ENCODE peak calls at places on chromosomes 7 and 10, in four cellular contexts. One of them, this sample, is unnamed.

GRCh38 chr7:1948887-1949680 is 279.0 kb downstream of the ELFN1 start:
- DNase-seq in small intestine: no peak
- DNase-seq in activated T-helper 1 cell treated with anti-CD3 and anti-CD28 coated beads, Interleukin-2, amount 50 U/mL, for 16 hours: no peak
- DNase-seq in endothelial cell: no peak
- DNase-seq in this sample: no peak

GRCh38 chr10:103768345-103768744 is 87.0 kb downstream of the SH3PXD2A start:
- DNase-seq in small intestine: no peak
- DNase-seq in activated T-helper 1 cell treated with anti-CD3 and anti-CD28 coated beads, Interleukin-2, amount 50 U/mL, for 16 hours: no peak
- DNase-seq in endothelial cell: no peak
- DNase-seq in this sample: no peak

GRCh38 chr7:44396931-44397525 is 71.6 kb upstream of the CAMK2B start:
- DNase-seq in small intestine: no peak
- DNase-seq in activated T-helper 1 cell treated with anti-CD3 and anti-CD28 coated beads, Interleukin-2, amount 50 U/mL, for 16 hours: no peak
- DNase-seq in endothelial cell: no peak
- DNase-seq in this sample: no peak

GRCh38 chr10:3067859-3068179 is 471 bp downstream of the PFKP start:
- DNase-seq in small intestine: no peak
- DNase-seq in activated T-helper 1 cell treated with anti-CD3 and anti-CD28 coated beads, Interleukin-2, amount 50 U/mL, for 16 hours: no peak
- DNase-seq in endothelial cell: no peak
- DNase-seq in this sample: no peak

GRCh38 chr10:132884041-132884440 is 58.3 kb downstream of the CFAP46 start:
- DNase-seq in small intestine: no peak
- DNase-seq in activated T-helper 1 cell treated with anti-CD3 and anti-CD28 coated beads, Interleukin-2, amount 50 U/mL, for 16 hours: no peak
- DNase-seq in endothelial cell: no peak
- DNase-seq in this sample: no peak

GRCh38 chr10:43392757-43393156 is 16.2 kb downstream of the HNRNPF start:
- DNase-seq in small intestine: no peak
- DNase-seq in activated T-helper 1 cell treated with anti-CD3 and anti-CD28 coated beads, Interleukin-2, amount 50 U/mL, for 16 hours: no peak
- DNase-seq in endothelial cell: no peak
- DNase-seq in this sample: no peak

GRCh38 chr10:112832361-112832878 is 117.6 kb upstream of the TCF7L2 start:
- DNase-seq in small intestine: no peak
- DNase-seq in activated T-helper 1 cell treated with anti-CD3 and anti-CD28 coated beads, Interleukin-2, amount 50 U/mL, for 16 hours: no peak
- DNase-seq in endothelial cell: no peak
- DNase-seq in this sample: no peak

GRCh38 chr10:82969405-82969804 is 1094.4 kb downstream of the NRG3 start:
- DNase-seq in small intestine: no peak
- DNase-seq in activated T-helper 1 cell treated with anti-CD3 and anti-CD28 coated beads, Interleukin-2, amount 50 U/mL, for 16 hours: no peak
- DNase-seq in endothelial cell: no peak
- DNase-seq in this sample: no peak

GRCh38 chr10:52778511-52779392 is 6.2 kb upstream of the MBL2 start:
- DNase-seq in small intestine: no peak
- DNase-seq in activated T-helper 1 cell treated with anti-CD3 and anti-CD28 coated beads, Interleukin-2, amount 50 U/mL, for 16 hours: no peak
- DNase-seq in endothelial cell: peak
- DNase-seq in this sample: no peak

GRCh38 chr10:52769966-52770365 is 2.6 kb downstream of the MBL2 start:
- DNase-seq in small intestine: no peak
- DNase-seq in activated T-helper 1 cell treated with anti-CD3 and anti-CD28 coated beads, Interleukin-2, amount 50 U/mL, for 16 hours: no peak
- DNase-seq in endothelial cell: no peak
- DNase-seq in this sample: no peak

GRCh38 chr10:22764639-22765038 is 50.3 kb upstream of the PIP4K2A start:
- DNase-seq in small intestine: no peak
- DNase-seq in activated T-helper 1 cell treated with anti-CD3 and anti-CD28 coated beads, Interleukin-2, amount 50 U/mL, for 16 hours: no peak
- DNase-seq in endothelial cell: no peak
- DNase-seq in this sample: no peak

GRCh38 chr10:63268798-63269503 is 135.8 kb downstream of the NRBF2 start:
- DNase-seq in small intestine: peak
- DNase-seq in activated T-helper 1 cell treated with anti-CD3 and anti-CD28 coated beads, Interleukin-2, amount 50 U/mL, for 16 hours: peak
- DNase-seq in endothelial cell: peak
- DNase-seq in this sample: peak

GRCh38 chr10:71975087-71975890 is 11.1 kb downstream of the CHST3 start:
- DNase-seq in small intestine: peak
- DNase-seq in activated T-helper 1 cell treated with anti-CD3 and anti-CD28 coated beads, Interleukin-2, amount 50 U/mL, for 16 hours: no peak
- DNase-seq in endothelial cell: no peak
- DNase-seq in this sample: no peak

GRCh38 chr10:70424320-70424719 is 17.2 kb downstream of the NODAL start:
- DNase-seq in small intestine: no peak
- DNase-seq in activated T-helper 1 cell treated with anti-CD3 and anti-CD28 coated beads, Interleukin-2, amount 50 U/mL, for 16 hours: no peak
- DNase-seq in endothelial cell: no peak
- DNase-seq in this sample: no peak

GRCh38 chr10:27383595-27384542 is 120.2 kb upstream of the RAB18 start:
- DNase-seq in small intestine: no peak
- DNase-seq in activated T-helper 1 cell treated with anti-CD3 and anti-CD28 coated beads, Interleukin-2, amount 50 U/mL, for 16 hours: no peak
- DNase-seq in endothelial cell: no peak
- DNase-seq in this sample: no peak

GRCh38 chr10:100508691-100509150 is 10.9 kb downstream of the SEC31B start:
- DNase-seq in small intestine: peak
- DNase-seq in activated T-helper 1 cell treated with anti-CD3 and anti-CD28 coated beads, Interleukin-2, amount 50 U/mL, for 16 hours: no peak
- DNase-seq in endothelial cell: peak
- DNase-seq in this sample: no peak

GRCh38 chr7:111082351-111082750 is 8.6 kb upstream of the LRRN3 start:
- DNase-seq in small intestine: no peak
- DNase-seq in activated T-helper 1 cell treated with anti-CD3 and anti-CD28 coated beads, Interleukin-2, amount 50 U/mL, for 16 hours: no peak
- DNase-seq in endothelial cell: no peak
- DNase-seq in this sample: no peak

GRCh38 chr10:76644481-76644880 is 993.1 kb downstream of the KCNMA1 start:
- DNase-seq in small intestine: no peak
- DNase-seq in activated T-helper 1 cell treated with anti-CD3 and anti-CD28 coated beads, Interleukin-2, amount 50 U/mL, for 16 hours: no peak
- DNase-seq in endothelial cell: no peak
- DNase-seq in this sample: no peak

GRCh38 chr10:119105155-119105554 is 1.2 kb downstream of the DENND10 start:
- DNase-seq in small intestine: no peak
- DNase-seq in activated T-helper 1 cell treated with anti-CD3 and anti-CD28 coated beads, Interleukin-2, amount 50 U/mL, for 16 hours: no peak
- DNase-seq in endothelial cell: no peak
- DNase-seq in this sample: no peak